ENCODE peak calls at places on chromosome 6, in nine cellular contexts. Y is brain microvascular endothelial cell; P is suprapubic skin; F is adrenal gland; X is right atrium auricular region; L is right lobe of liver; D is cardiac muscle cell; R is keratinocyte; W is CD8-positive, alpha-beta T cell. E is an unnamed sample.

GRCh38 chr6:24721461-24722215 is 2.7 kb upstream of the C6orf62 start:
- DNase-seq in P (no peak), D (no peak), X (no peak), F (peak), R (no peak), W (no peak), Y (no peak), L (peak), E (peak)

GRCh38 chr6:13454286-13455221 is 32.8 kb downstream of the GFOD1 start:
- DNase-seq in D (no peak), Y (peak), F (peak), P (no peak), R (no peak), L (no peak), X (peak), W (peak), E (no peak)

GRCh38 chr6:130467146-130467545 is 101.3 kb downstream of the TMEM200A start:
- DNase-seq in L (no peak), W (no peak), P (no peak), R (no peak), Y (no peak), F (no peak), X (no peak), D (no peak), E (no peak)

GRCh38 chr6:12767016-12767415 is 50.4 kb downstream of the PHACTR1 start:
- DNase-seq in X (no peak), L (no peak), F (no peak), D (no peak), Y (no peak), P (no peak), R (no peak), W (no peak), E (no peak)

GRCh38 chr6:36728289-36729168 is 30.9 kb downstream of the RAB44 start:
- DNase-seq in P (no peak), X (no peak), R (no peak), W (no peak), Y (no peak), D (no peak), F (no peak), L (no peak), E (no peak)

GRCh38 chr6:41477572-41477971 is 68.6 kb upstream of the FOXP4 start:
- DNase-seq in P (no peak), W (no peak), R (no peak), D (no peak), X (no peak), F (no peak), L (no peak), Y (no peak), E (no peak)

GRCh38 chr6:20954325-20954724 is 420.1 kb downstream of the CDKAL1 start:
- DNase-seq in Y (no peak), D (no peak), R (no peak), W (no peak), L (no peak), F (no peak), X (no peak), P (no peak), E (no peak)

GRCh38 chr6:157089258-157089657 is 234.1 kb downstream of the TMEM242 start:
- DNase-seq in L (no peak), X (no peak), Y (peak), R (no peak), W (no peak), P (no peak), D (peak), F (no peak), E (no peak)

GRCh38 chr6:145070791-145071190 is 664.5 kb downstream of the EPM2A start:
- DNase-seq in D (no peak), X (no peak), F (no peak), L (no peak), R (no peak), Y (peak), W (no peak), P (no peak), E (no peak)

GRCh38 chr6:31351734-31352496 is 5.1 kb downstream of the HLA-B start:
- DNase-seq in R (no peak), P (no peak), X (no peak), F (no peak), D (no peak), W (peak), L (no peak), Y (no peak), E (no peak)

GRCh38 chr6:128208851-128209580 is 308.2 kb upstream of the THEMIS start:
- DNase-seq in D (no peak), Y (peak), F (no peak), R (no peak), X (no peak), W (no peak), L (no peak), P (no peak), E (no peak)

GRCh38 chr6:139117734-139118133 is 17.1 kb upstream of the HECA start:
- DNase-seq in Y (no peak), L (no peak), F (no peak), X (no peak), P (no peak), D (no peak), W (no peak), R (no peak), E (no peak)

GRCh38 chr6:13369591-13369990 is 41.3 kb upstream of the TBC1D7 start:
- DNase-seq in Y (no peak), R (no peak), L (no peak), D (no peak), F (no peak), W (no peak), P (no peak), X (no peak), E (no peak)

GRCh38 chr6:41636803-41637178 is 1.5 kb upstream of the MDFI start:
- DNase-seq in R (peak), W (no peak), X (no peak), P (peak), F (peak), D (no peak), Y (no peak), L (no peak), E (no peak)

GRCh38 chr6:14727494-14728395 is 518.1 kb upstream of the JARID2 start:
- DNase-seq in D (no peak), P (no peak), R (no peak), W (peak), Y (no peak), F (peak), L (no peak), X (no peak), E (no peak)

GRCh38 chr6:43386492-43386891 is 17.0 kb upstream of the ZNF318 start:
- DNase-seq in P (no peak), X (no peak), R (no peak), W (no peak), Y (no peak), L (no peak), F (no peak), D (no peak), E (no peak)

GRCh38 chr6:70843328-70843918 is 113.4 kb downstream of the B3GAT2 start:
- DNase-seq in D (no peak), W (no peak), L (no peak), P (no peak), X (no peak), F (no peak), Y (no peak), R (no peak), E (no peak)

GRCh38 chr6:31888281-31889258 is 8.9 kb downstream of the EHMT2 start:
- DNase-seq in W (peak), P (no peak), L (peak), X (no peak), R (no peak), D (peak), F (no peak), Y (no peak), E (no peak)

GRCh38 chr6:26104457-26105108 is 17.4 kb downstream of the HFE start:
- DNase-seq in Y (no peak), X (no peak), D (no peak), W (no peak), F (no peak), R (no peak), L (peak), P (no peak), E (no peak)

GRCh38 chr6:31587791-31588777 is 2.0 kb downstream of the LST1 start:
- DNase-seq in F (no peak), Y (no peak), D (no peak), L (no peak), R (no peak), P (no peak), W (no peak), X (no peak), E (no peak)

GRCh38 chr6:53648571-53648970 is 17.0 kb downstream of the KLHL31 start:
- DNase-seq in D (no peak), P (no peak), R (no peak), X (no peak), F (no peak), Y (no peak), W (no peak), L (no peak), E (no peak)

GRCh38 chr6:137693737-137694136 is 173.3 kb upstream of the TNFAIP3 start:
- DNase-seq in Y (no peak), D (no peak), W (no peak), X (no peak), F (no peak), L (no peak), R (no peak), P (no peak), E (no peak)

GRCh38 chr6:10406556-10406955 is 8.3 kb downstream of the TFAP2A start:
- DNase-seq in Y (no peak), F (no peak), P (no peak), X (no peak), W (no peak), D (no peak), L (no peak), R (no peak), E (no peak)

GRCh38 chr6:94376876-94377275 is 957.5 kb upstream of the EPHA7 start:
- DNase-seq in R (no peak), P (no peak), Y (no peak), D (no peak), W (no peak), F (no peak), L (no peak), X (no peak), E (no peak)

GRCh38 chr6:109311481-109311880 is 70.8 kb downstream of the CD164 start:
- DNase-seq in D (no peak), X (no peak), W (no peak), Y (no peak), R (no peak), P (no peak), F (no peak), L (no peak), E (no peak)

GRCh38 chr6:92810913-92811312 is 608.4 kb downstream of the EPHA7 start:
- DNase-seq in W (no peak), Y (peak), X (no peak), D (peak), P (no peak), L (peak), F (no peak), R (no peak), E (no peak)

GRCh38 chr6:41784581-41785171 is 2.8 kb upstream of the TOMM6 start:
- DNase-seq in R (no peak), X (no peak), D (peak), Y (no peak), P (no peak), W (no peak), L (no peak), F (no peak), E (no peak)

GRCh38 chr6:44327096-44327495 is 13.9 kb upstream of the AARS2 start:
- DNase-seq in R (no peak), D (no peak), X (no peak), P (no peak), Y (no peak), W (no peak), F (no peak), L (no peak), E (no peak)

GRCh38 chr6:169831450-169832246 is 80.2 kb downstream of the ERMARD start:
- DNase-seq in W (peak), F (peak), Y (peak), P (no peak), R (no peak), D (peak), L (peak), X (peak), E (no peak)

GRCh38 chr6:119346450-119346849 is 3.1 kb downstream of the MAN1A1 start:
- DNase-seq in W (no peak), Y (no peak), F (no peak), L (no peak), D (no peak), R (no peak), X (no peak), P (no peak), E (no peak)

GRCh38 chr6:16438677-16439615 is 200.6 kb downstream of the GMPR start:
- DNase-seq in X (no peak), F (no peak), P (no peak), R (peak), L (no peak), Y (peak), D (peak), W (no peak), E (no peak)

GRCh38 chr6:24524801-24525200 is 30.0 kb downstream of the ALDH5A1 start:
- DNase-seq in F (no peak), P (no peak), X (no peak), R (no peak), L (no peak), D (peak), W (no peak), Y (peak), E (no peak)

GRCh38 chr6:118294906-118295305 is 253.2 kb upstream of the PLN start:
- DNase-seq in D (no peak), W (no peak), P (no peak), Y (no peak), R (no peak), F (no peak), L (no peak), X (no peak), E (no peak)
- TF ChIP-seq CTCF in D (no peak), W (no peak), P (no peak), Y (no peak), R (no peak), F (no peak), L (no peak), X (no peak), E (no peak)

GRCh38 chr6:105135907-105136432 is 43.8 kb downstream of the POPDC3 start:
- DNase-seq in Y (peak), L (no peak), D (no peak), W (no peak), R (no peak), X (no peak), P (no peak), F (no peak), E (no peak)
- H3K4me3 ChIP-seq in Y (peak), L (peak), D (peak), W (peak), R (peak), X (peak), P (peak), F (peak), E (peak)

GRCh38 chr6:56790424-56790823 is 147.7 kb upstream of the DST start:
- DNase-seq in X (no peak), Y (no peak), F (no peak), L (no peak), P (no peak), D (no peak), W (no peak), R (no peak), E (no peak)
- H3K27ac ChIP-seq in X (no peak), Y (no peak), F (no peak), L (no peak), P (no peak), D (no peak), W (no peak), R (peak), E (no peak)

GRCh38 chr6:149717588-149718458 is at the start of gene LATS1:
- DNase-seq in D (peak), P (peak), R (peak), X (peak), W (peak), L (peak), Y (peak), F (peak), E (peak)
- TF ChIP-seq CTCF in D (no peak), P (no peak), R (no peak), X (no peak), W (no peak), L (no peak), Y (no peak), F (no peak), E (no peak)

GRCh38 chr6:149483849-149484635 is 772 bp downstream of the ZC3H12D start:
- DNase-seq in R (no peak), X (no peak), D (no peak), P (no peak), W (peak), F (no peak), Y (no peak), L (no peak), E (no peak)
- H3K4me3 ChIP-seq in R (no peak), X (no peak), D (no peak), P (peak), W (peak), F (no peak), Y (no peak), L (no peak), E (peak)

GRCh38 chr6:136173519-136174507 is 76.3 kb downstream of the MTFR2 start:
- DNase-seq in W (no peak), R (no peak), L (no peak), X (peak), P (no peak), F (peak), D (no peak), Y (peak), E (no peak)
- H3K27ac ChIP-seq in W (no peak), R (no peak), L (peak), X (peak), P (no peak), F (peak), D (no peak), Y (peak), E (no peak)

E was measured in thoracic aorta.